ENCODE peak calls at places on chromosomes 7 and 10, in ten cellular contexts. K is NCI-H1092, I is anterior cingulate cortex, T is psoas muscle, E is D341Med, N is substantia nigra, Y is foreskin fibroblast, W is GM12865, B is upper lobe of left lung, O is dorsolateral prefrontal cortex. U is an unnamed sample.

GRCh38 chr10:124560377-124560776 is 98.8 kb downstream of the LHPP start:
- DNase-seq in K (no peak), I (peak), T (peak), E (no peak), N (no peak), Y (peak), W (no peak), B (no peak), O (peak), U (no peak)

GRCh38 chr10:31706464-31706863 is 222.2 kb downstream of the ARHGAP12 start:
- DNase-seq in K (no peak), I (no peak), T (no peak), E (no peak), N (no peak), Y (peak), W (peak), B (no peak), O (no peak), U (no peak)

GRCh38 chr10:30398193-30398592 is 35.8 kb upstream of the MAP3K8 start:
- DNase-seq in K (no peak), I (no peak), T (no peak), E (no peak), N (no peak), Y (no peak), W (no peak), B (no peak), O (no peak), U (no peak)

GRCh38 chr7:3393862-3394261 is 92.8 kb downstream of the SDK1 start:
- DNase-seq in K (no peak), I (no peak), T (no peak), E (no peak), N (no peak), Y (no peak), W (no peak), B (no peak), O (no peak), U (no peak)

GRCh38 chr10:99661370-99661749 is 2.1 kb downstream of the ENTPD7 start:
- DNase-seq in K (no peak), I (no peak), T (no peak), E (no peak), N (no peak), Y (peak), W (no peak), B (no peak), O (no peak), U (no peak)

GRCh38 chr7:146736446-146737190 is 620.0 kb downstream of the CNTNAP2 start:
- DNase-seq in K (no peak), I (no peak), T (no peak), E (no peak), N (no peak), Y (peak), W (no peak), B (no peak), O (no peak), U (no peak)

GRCh38 chr10:73110345-73110849 is at the start of gene NUDT13:
- DNase-seq in K (no peak), I (peak), T (peak), E (peak), N (peak), Y (peak), W (peak), B (peak), O (peak), U (peak)

GRCh38 chr7:80463272-80463920 is 48.5 kb downstream of the GNAT3 start:
- DNase-seq in K (no peak), I (no peak), T (no peak), E (no peak), N (no peak), Y (peak), W (no peak), B (no peak), O (no peak), U (no peak)

GRCh38 chr10:24706479-24707118 is 17.1 kb downstream of the ARHGAP21 start:
- DNase-seq in K (no peak), I (no peak), T (no peak), E (no peak), N (no peak), Y (peak), W (no peak), B (peak), O (peak), U (no peak)

GRCh38 chr10:74282151-74282852 is 131.3 kb downstream of the ADK start:
- DNase-seq in K (no peak), I (no peak), T (no peak), E (peak), N (no peak), Y (peak), W (no peak), B (no peak), O (no peak), U (no peak)

GRCh38 chr7:2710901-2711551 is 23.0 kb downstream of the AMZ1 start:
- DNase-seq in K (no peak), I (no peak), T (no peak), E (no peak), N (no peak), Y (no peak), W (peak), B (peak), O (no peak), U (no peak)

GRCh38 chr10:116892873-116893685 is 43.8 kb downstream of the ENO4 start:
- DNase-seq in K (no peak), I (no peak), T (no peak), E (peak), N (no peak), Y (no peak), W (no peak), B (no peak), O (no peak), U (no peak)

GRCh38 chr7:93890041-93890463 is 501 bp downstream of the TFPI2 start:
- DNase-seq in K (no peak), I (no peak), T (no peak), E (no peak), N (no peak), Y (peak), W (peak), B (peak), O (no peak), U (no peak)

GRCh38 chr7:30838008-30838407 is 66.8 kb downstream of the MINDY4 start:
- DNase-seq in K (no peak), I (no peak), T (no peak), E (no peak), N (no peak), Y (no peak), W (no peak), B (no peak), O (no peak), U (no peak)

GRCh38 chr10:29329420-29329819 is 40.5 kb downstream of the LYZL1 start:
- DNase-seq in K (peak), I (no peak), T (no peak), E (no peak), N (no peak), Y (peak), W (no peak), B (peak), O (no peak), U (no peak)

GRCh38 chr10:86936661-86937501 is 20.5 kb downstream of the MMRN2 start:
- DNase-seq in K (no peak), I (no peak), T (no peak), E (no peak), N (no peak), Y (peak), W (no peak), B (no peak), O (no peak), U (no peak)

GRCh38 chr7:24505968-24506367 is 67.3 kb upstream of the PALS2 start:
- DNase-seq in K (no peak), I (no peak), T (no peak), E (no peak), N (no peak), Y (no peak), W (no peak), B (no peak), O (no peak), U (no peak)

GRCh38 chr7:29875741-29876140 is 69.4 kb downstream of the WIPF3 start:
- DNase-seq in K (no peak), I (no peak), T (no peak), E (peak), N (no peak), Y (no peak), W (no peak), B (no peak), O (no peak), U (no peak)

GRCh38 chr7:38920731-38921130 is 11.7 kb upstream of the VPS41 start:
- DNase-seq in K (no peak), I (no peak), T (no peak), E (no peak), N (no peak), Y (no peak), W (no peak), B (no peak), O (no peak), U (no peak)

GRCh38 chr10:6755891-6756460 is 175.9 kb upstream of the PRKCQ start:
- DNase-seq in K (no peak), I (no peak), T (no peak), E (no peak), N (no peak), Y (peak), W (peak), B (no peak), O (peak), U (peak)

GRCh38 chr10:89279449-89279869 is 22.4 kb upstream of the IFIT2 start:
- DNase-seq in K (no peak), I (no peak), T (no peak), E (no peak), N (no peak), Y (peak), W (no peak), B (no peak), O (no peak), U (no peak)

GRCh38 chr7:27651702-27652101 is 11.0 kb downstream of the HIBADH start:
- DNase-seq in K (no peak), I (no peak), T (no peak), E (no peak), N (no peak), Y (peak), W (no peak), B (no peak), O (no peak), U (no peak)

GRCh38 chr10:119705434-119705831 is 20.4 kb upstream of the INPP5F start:
- DNase-seq in K (no peak), I (no peak), T (no peak), E (no peak), N (no peak), Y (no peak), W (peak), B (no peak), O (no peak), U (no peak)

GRCh38 chr10:17768957-17769356 is 17.0 kb downstream of the TMEM236 start:
- DNase-seq in K (no peak), I (no peak), T (no peak), E (no peak), N (no peak), Y (peak), W (no peak), B (no peak), O (no peak), U (no peak)

GRCh38 chr10:95792874-95793285 is 36.9 kb downstream of the ENTPD1 start:
- DNase-seq in K (no peak), I (no peak), T (no peak), E (no peak), N (no peak), Y (peak), W (peak), B (peak), O (no peak), U (peak)

GRCh38 chr7:150406565-150407421 is 27.7 kb downstream of the ZNF775 start:
- DNase-seq in K (no peak), I (no peak), T (no peak), E (peak), N (no peak), Y (peak), W (peak), B (peak), O (no peak), U (no peak)

GRCh38 chr10:26457088-26457487 is 18.9 kb downstream of the APBB1IP start:
- DNase-seq in K (no peak), I (no peak), T (no peak), E (no peak), N (no peak), Y (no peak), W (peak), B (no peak), O (no peak), U (no peak)

GRCh38 chr7:54882694-54883093 is 123.7 kb upstream of the SEC61G start:
- DNase-seq in K (no peak), I (no peak), T (no peak), E (no peak), N (no peak), Y (peak), W (no peak), B (no peak), O (no peak), U (no peak)

GRCh38 chr10:133442967-133443924 is 10.5 kb upstream of the SCART1 start:
- DNase-seq in K (no peak), I (no peak), T (no peak), E (peak), N (no peak), Y (no peak), W (no peak), B (no peak), O (no peak), U (no peak)

GRCh38 chr10:14163374-14164125 is 167.2 kb downstream of the FRMD4A start:
- DNase-seq in K (no peak), I (no peak), T (no peak), E (no peak), N (no peak), Y (no peak), W (no peak), B (no peak), O (no peak), U (no peak)

GRCh38 chr7:24773646-24774045 is 16.4 kb upstream of the GSDME start:
- DNase-seq in K (no peak), I (no peak), T (no peak), E (no peak), N (no peak), Y (no peak), W (no peak), B (no peak), O (no peak), U (no peak)

GRCh38 chr10:124545756-124546369 is 84.2 kb downstream of the LHPP start:
- DNase-seq in K (peak), I (no peak), T (no peak), E (no peak), N (no peak), Y (no peak), W (peak), B (no peak), O (no peak), U (no peak)

GRCh38 chr10:83612050-83612449 is 527.3 kb upstream of the GHITM start:
- DNase-seq in K (no peak), I (no peak), T (no peak), E (no peak), N (no peak), Y (peak), W (no peak), B (no peak), O (no peak), U (no peak)

GRCh38 chr10:49750546-49750945 is 11.6 kb downstream of the OGDHL start:
- DNase-seq in K (no peak), I (no peak), T (no peak), E (no peak), N (no peak), Y (no peak), W (no peak), B (no peak), O (no peak), U (no peak)

GRCh38 chr10:132212816-132213215 is 26.1 kb downstream of the DPYSL4 start:
- DNase-seq in K (no peak), I (no peak), T (no peak), E (no peak), N (no peak), Y (no peak), W (no peak), B (no peak), O (no peak), U (no peak)

GRCh38 chr10:93462881-93463280 is 19.3 kb downstream of the MYOF start:
- DNase-seq in K (no peak), I (no peak), T (no peak), E (no peak), N (no peak), Y (peak), W (peak), B (peak), O (no peak), U (no peak)

GRCh38 chr7:137891016-137891655 is 44.4 kb upstream of the DGKI start:
- DNase-seq in K (no peak), I (no peak), T (no peak), E (no peak), N (no peak), Y (no peak), W (no peak), B (no peak), O (no peak), U (no peak)

GRCh38 chr7:29327455-29327854 is 132.9 kb downstream of the CHN2 start:
- DNase-seq in K (peak), I (no peak), T (no peak), E (no peak), N (no peak), Y (no peak), W (no peak), B (no peak), O (no peak), U (no peak)

GRCh38 chr7:129607471-129608120 is 3.9 kb upstream of the NRF1 start:
- DNase-seq in K (no peak), I (no peak), T (no peak), E (peak), N (no peak), Y (peak), W (peak), B (peak), O (no peak), U (peak)